ENCODE peak calls at places on chromosomes 2 and 18, in four cellular contexts. L, N, P and R are unnamed samples.

GRCh38 chr2:105487142-105488069 is 88.6 kb upstream of the FHL2 start:
- DNase-seq in L (no peak), N (no peak), P (no peak), R (no peak)

GRCh38 chr2:220855296-220855695 is 716.8 kb downstream of the EPHA4 start:
- DNase-seq in L (no peak), N (no peak), P (no peak), R (no peak)

GRCh38 chr2:130972410-130972809 is 120.8 kb downstream of the FAM168B start:
- DNase-seq in L (no peak), N (no peak), P (no peak), R (no peak)

GRCh38 chr2:237549216-237550056 is 16.9 kb upstream of the PRLH start:
- DNase-seq in L (no peak), N (peak), P (no peak), R (no peak)

GRCh38 chr2:206424134-206424533 is 19.2 kb upstream of the ADAM23 start:
- DNase-seq in L (no peak), N (no peak), P (no peak), R (no peak)

GRCh38 chr2:182144039-182144779 is 158.6 kb downstream of the PPP1R1C start:
- DNase-seq in L (no peak), N (no peak), P (no peak), R (no peak)

GRCh38 chr2:236679906-236680305 is 110.3 kb downstream of the ACKR3 start:
- DNase-seq in L (no peak), N (no peak), P (no peak), R (no peak)

GRCh38 chr18:30920356-30920755 is 122.2 kb downstream of the DSC3 start:
- DNase-seq in L (no peak), N (no peak), P (no peak), R (no peak)

GRCh38 chr2:240250985-240251847 is 110.8 kb upstream of the OTOS start:
- DNase-seq in L (peak), N (peak), P (no peak), R (no peak)

DNA sequence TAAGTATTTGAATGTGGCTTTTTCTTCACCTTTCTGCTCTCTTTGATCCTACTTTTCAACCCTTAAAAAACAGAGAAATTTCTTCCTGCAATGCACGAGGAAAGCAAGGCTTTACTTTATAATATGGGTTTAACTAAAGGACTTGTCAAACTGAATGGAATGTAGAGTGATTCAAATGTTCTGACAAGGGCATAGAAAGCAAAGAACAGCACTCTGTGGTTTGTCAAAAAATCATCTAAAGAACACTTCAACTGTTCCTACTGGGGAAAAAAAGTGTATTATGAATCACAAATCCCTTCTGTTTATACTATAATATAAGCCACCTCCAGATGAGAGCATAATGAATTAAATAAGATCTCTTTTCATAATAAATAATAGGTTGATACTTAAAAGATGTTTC is 45.0 kb upstream of the RIT2 start:
- DNase-seq in L (no peak), N (no peak), P (no peak), R (no peak)
- TF ChIP-seq POLR2AphosphoS5 in L (no peak), N (no peak), P (no peak), R (no peak)

DNA sequence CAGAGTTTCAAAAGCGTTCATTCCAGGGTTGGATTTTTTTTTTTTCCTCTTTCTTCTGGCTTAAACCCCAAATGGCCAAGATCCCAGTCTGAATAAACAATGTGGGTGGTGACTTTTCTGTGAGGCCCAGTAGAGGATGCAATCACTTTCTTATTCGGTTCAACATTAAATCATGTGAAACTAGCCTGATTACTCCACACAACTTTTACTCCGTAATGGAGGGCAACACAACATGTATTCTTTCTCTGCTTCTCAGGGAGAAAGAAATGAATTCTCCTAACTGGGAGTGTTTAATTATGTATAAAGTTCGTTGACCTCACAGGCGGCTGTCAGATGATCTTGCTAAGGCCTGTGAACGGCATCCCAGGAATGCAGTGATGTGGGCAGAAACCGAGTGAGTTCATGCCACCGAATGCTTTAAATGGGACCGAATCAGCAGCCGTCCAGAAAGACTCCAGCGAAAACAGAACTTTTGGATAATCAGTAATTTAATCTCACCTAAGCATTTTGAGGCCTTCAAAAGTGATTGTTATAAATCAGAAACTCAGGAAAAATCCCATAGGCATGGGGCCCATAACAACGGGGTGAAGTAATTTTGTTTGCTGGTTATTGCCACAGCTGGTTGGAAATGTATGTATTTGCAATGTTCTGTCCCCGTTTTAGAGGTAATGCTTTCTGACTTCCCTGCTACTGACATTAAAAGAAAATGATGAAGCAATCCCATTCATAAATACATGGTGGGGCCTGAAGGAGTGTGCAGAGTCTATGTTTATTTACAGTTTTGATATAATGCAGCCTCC is 81.5 kb downstream of the BCL2 start:
- DNase-seq in L (no peak), N (peak), P (no peak), R (no peak)
- TF ChIP-seq POLR2A in L (no peak), N (no peak), P (no peak), R (no peak)

GRCh38 chr2:175679728-175680127 is 322.3 kb downstream of the LNPK start:
- DNase-seq in L (no peak), N (no peak), P (no peak), R (no peak)

GRCh38 chr2:175679231-175679630 is 322.8 kb downstream of the LNPK start:
- DNase-seq in L (no peak), N (no peak), P (no peak), R (no peak)

GRCh38 chr2:175676813-175677212 is 325.3 kb downstream of the LNPK start:
- DNase-seq in L (no peak), N (no peak), P (no peak), R (no peak)
- TF ChIP-seq TAF1 in L (no peak), N (no peak), P (no peak), R (no peak)

GRCh38 chr2:112869258-112869842 is 32.8 kb upstream of the IL1B start:
- DNase-seq in L (peak), N (no peak), P (no peak), R (no peak)
- TF ChIP-seq POLR2AphosphoS5 in L (no peak), N (no peak), P (no peak), R (no peak)

DNA sequence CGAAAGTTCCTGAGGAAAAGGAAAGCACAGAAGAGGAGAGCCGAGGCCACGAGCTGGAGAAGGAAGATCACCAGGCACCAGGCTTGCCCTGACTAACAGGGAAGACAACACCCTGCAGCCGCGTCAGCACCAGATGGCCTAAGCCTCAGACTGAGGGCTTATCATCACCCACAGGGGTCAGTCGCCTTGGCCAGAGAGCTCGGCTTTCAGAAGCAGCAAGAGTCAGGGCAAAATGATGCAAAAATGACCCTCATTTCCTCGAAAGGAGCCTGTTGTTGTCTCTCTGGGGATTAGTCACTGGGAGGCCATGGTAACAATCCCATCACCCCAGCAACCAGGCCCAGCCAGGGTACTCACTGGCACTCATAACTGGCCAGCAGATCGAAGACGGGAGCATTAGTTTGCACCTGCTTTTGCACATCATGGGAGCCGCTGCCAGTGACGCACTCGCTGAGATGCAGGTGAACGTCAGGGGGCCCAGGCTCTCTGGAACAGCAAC is 42.7 kb upstream of the ZFP36L2 start:
- DNase-seq in L (peak), N (no peak), P (no peak), R (no peak)
- TF ChIP-seq POLR2A in L (no peak), N (no peak), P (no peak), R (no peak)

DNA sequence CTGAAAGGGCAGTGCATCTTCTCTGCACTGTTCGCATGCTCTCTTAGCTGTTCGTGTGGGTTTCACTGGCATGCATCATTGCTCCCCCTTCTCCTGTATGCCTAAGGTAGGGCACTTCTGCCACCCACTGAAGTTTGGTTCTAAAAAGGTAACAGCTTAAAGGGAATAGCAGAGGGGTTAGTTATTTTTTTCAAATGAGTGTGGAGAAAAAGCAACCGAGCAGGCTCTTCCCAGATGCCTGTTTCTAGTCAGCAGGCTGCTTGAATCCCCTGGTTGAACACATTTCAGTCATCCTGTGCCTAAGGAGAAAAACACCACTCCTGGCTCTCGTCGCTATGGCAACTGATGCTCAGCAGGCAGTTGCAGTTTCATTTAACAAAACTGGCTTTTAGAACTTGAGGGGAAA is 69.8 kb upstream of the GALNT3 start:
- DNase-seq in L (no peak), N (no peak), P (no peak), R (no peak)
- TF ChIP-seq TAF1 in L (no peak), N (no peak), P (no peak), R (no peak)